ENCODE peak calls at places on chromosome 14, in seven cellular contexts. X is T-helper 2 cell; Y is AG09319; L is fibroblast of pulmonary artery; G is activated CD8-positive, alpha-beta T cell treated with anti-CD3 and anti-CD28 coated beads, Interleukin-2, amount 10 ng/mL, durations not matched to agents 7 days and 5 days; Z is nucleus accumbens; Q is SW480. S is an unnamed sample.

GRCh38 chr14:53764846-53765245 is 191.8 kb downstream of the BMP4 start:
- DNase-seq in Y (no peak), G (no peak), Q (peak), Z (no peak), X (no peak), L (no peak), S (no peak)

GRCh38 chr14:104974146-104974541 is 4.0 kb downstream of the AHNAK2 start:
- DNase-seq in Y (no peak), X (no peak), L (no peak), Z (no peak), G (no peak), Q (no peak), S (no peak)

GRCh38 chr14:102568115-102568614 is 24.3 kb upstream of the RCOR1 start:
- DNase-seq in Y (no peak), L (no peak), G (peak), Z (no peak), Q (peak), X (peak), S (no peak)

GRCh38 chr14:99246536-99247083 is 25.4 kb downstream of the BCL11B start:
- DNase-seq in G (peak), X (peak), Z (no peak), Q (no peak), Y (no peak), L (no peak), S (no peak)

GRCh38 chr14:20612403-20612802 is 21.2 kb upstream of the RNASE12 start:
- DNase-seq in X (no peak), Q (no peak), Z (no peak), L (no peak), Y (no peak), G (no peak), S (no peak)

GRCh38 chr14:24353551-24354529 is 14.0 kb upstream of the RIPK3 start:
- DNase-seq in Q (peak), Y (no peak), G (no peak), X (no peak), Z (no peak), L (peak), S (no peak)

GRCh38 chr14:83170165-83170564 is 1636.5 kb upstream of the SEL1L start:
- DNase-seq in G (no peak), Z (no peak), L (no peak), Q (no peak), Y (no peak), X (no peak), S (no peak)

GRCh38 chr14:64363265-64363840 is 24.8 kb upstream of the MTHFD1 start:
- DNase-seq in G (no peak), X (no peak), Q (no peak), Y (no peak), Z (no peak), L (peak), S (no peak)

GRCh38 chr14:51070732-51071131 is 24.2 kb downstream of the TRIM9 start:
- DNase-seq in X (no peak), Z (no peak), Y (no peak), L (no peak), Q (no peak), G (no peak), S (no peak)

GRCh38 chr14:74140374-74140850 is 55.7 kb downstream of the LIN52 start:
- DNase-seq in Y (no peak), X (no peak), Q (no peak), G (no peak), L (peak), Z (no peak), S (no peak)

GRCh38 chr14:37145395-37145794 is 27.0 kb downstream of the SLC25A21 start:
- DNase-seq in L (no peak), X (no peak), G (no peak), Y (peak), Q (no peak), Z (no peak), S (no peak)

GRCh38 chr14:96145116-96145864 is 59.3 kb upstream of the BDKRB2 start:
- DNase-seq in Y (peak), Q (no peak), Z (no peak), X (no peak), L (peak), G (no peak), S (no peak)

GRCh38 chr14:41606249-41607118 is at the start of gene LRFN5:
- DNase-seq in Z (no peak), X (no peak), Q (no peak), L (peak), Y (no peak), G (no peak), S (no peak)

GRCh38 chr14:82999802-83000201 is 1466.1 kb upstream of the SEL1L start:
- DNase-seq in Y (no peak), G (no peak), Z (no peak), X (no peak), L (no peak), Q (no peak), S (no peak)

GRCh38 chr14:45810152-45810872 is 557.3 kb upstream of the MIS18BP1 start:
- DNase-seq in X (no peak), Z (no peak), G (no peak), L (no peak), Y (no peak), Q (peak), S (no peak)

GRCh38 chr14:39576258-39576657 is 144.0 kb upstream of the FBXO33 start:
- DNase-seq in L (no peak), Z (no peak), Y (no peak), G (no peak), Q (no peak), X (no peak), S (no peak)

GRCh38 chr14:23569443-23570151 is 2.0 kb upstream of the AP1G2 start:
- DNase-seq in L (no peak), Y (no peak), G (no peak), X (no peak), Q (peak), Z (peak), S (peak)

GRCh38 chr14:68297871-68298468 is 478.4 kb downstream of the RAD51B start:
- DNase-seq in Z (no peak), Y (no peak), X (no peak), Q (peak), G (no peak), L (peak), S (no peak)

GRCh38 chr14:102187583-102188001 is 47.9 kb downstream of the WDR20 start:
- DNase-seq in Z (peak), Y (no peak), Q (no peak), X (no peak), L (no peak), G (no peak), S (no peak)

GRCh38 chr14:65226824-65227604 is 124.7 kb upstream of the MAX start:
- DNase-seq in G (no peak), L (peak), Y (peak), X (no peak), Q (no peak), Z (no peak), S (no peak)

GRCh38 chr14:24013654-24014514 is 25.2 kb downstream of the DHRS4L2 start:
- DNase-seq in Y (peak), Q (peak), X (peak), G (peak), L (peak), Z (peak), S (peak)

GRCh38 chr14:95460647-95461478 is 55.6 kb downstream of the SYNE3 start:
- DNase-seq in Y (no peak), Q (peak), G (no peak), Z (peak), X (no peak), L (peak), S (peak)

GRCh38 chr14:74551431-74551830 is 57.9 kb downstream of the ISCA2 start:
- DNase-seq in X (no peak), G (no peak), Y (no peak), Q (no peak), L (no peak), Z (no peak), S (no peak)

GRCh38 chr14:105069554-105069886 is 4.3 kb upstream of the GPR132 start:
- DNase-seq in L (no peak), Q (no peak), Z (no peak), G (no peak), Y (no peak), X (no peak), S (no peak)

GRCh38 chr14:89787525-89787924 is 167.0 kb downstream of the EFCAB11 start:
- DNase-seq in L (no peak), G (no peak), Q (no peak), X (no peak), Z (no peak), Y (no peak), S (no peak)

GRCh38 chr14:52023518-52023917 is 34.2 kb downstream of the RTRAF start:
- DNase-seq in Y (peak), Q (no peak), G (no peak), X (no peak), L (peak), Z (no peak), S (no peak)

GRCh38 chr14:34350903-34351302 is 111.1 kb downstream of the SPTSSA start:
- DNase-seq in L (no peak), X (no peak), Q (no peak), Y (no peak), Z (no peak), G (no peak), S (no peak)

GRCh38 chr14:96806836-96807235 is 9.7 kb downstream of the VRK1 start:
- DNase-seq in Q (no peak), X (no peak), L (peak), G (no peak), Y (no peak), Z (no peak), S (no peak)

GRCh38 chr14:87995500-87996275 is 2.7 kb upstream of the GALC start:
- DNase-seq in X (no peak), L (peak), Q (no peak), Z (no peak), G (no peak), Y (no peak), S (no peak)

GRCh38 chr14:69354383-69355154 is 43.5 kb downstream of the ERH start:
- DNase-seq in Y (no peak), Z (no peak), Q (no peak), X (no peak), L (no peak), G (peak), S (no peak)

GRCh38 chr14:21244546-21244945 is 24.7 kb downstream of the HNRNPC start:
- DNase-seq in L (no peak), G (no peak), Z (no peak), Y (no peak), Q (no peak), X (no peak), S (no peak)

GRCh38 chr14:49303952-49304516 is 282.1 kb downstream of the RPS29 start:
- DNase-seq in L (peak), Q (peak), X (no peak), Z (no peak), G (peak), Y (no peak), S (no peak)